ENCODE peak calls at places on chromosomes 2 and 18, in five cellular contexts. Q is cardiac muscle cell, O is HCT116, T is neural progenitor cell, X is esophagus squamous epithelium. A is an unnamed sample. For H3K4me1, H3K27me3 and H3K36me3, the result is how much of the 10 kb centered on the place peaks cover.

GRCh38 chr2:26619649-26620605 is 21.2 kb downstream of the CIB4 start:
- DNase-seq in Q (no peak), O (no peak), T (no peak), X (no peak), A (no peak)

GRCh38 chr2:174444761-174445160 is 42.1 kb downstream of the GPR155 start:
- DNase-seq in Q (no peak), O (no peak), T (peak), X (no peak), A (peak)

GRCh38 chr2:46876741-46877384 is 38.7 kb downstream of the MCFD2 start:
- DNase-seq in Q (peak), O (peak), T (peak), X (no peak), A (peak)

GRCh38 chr2:233480490-233481202 is 85.9 kb downstream of the USP40 start:
- DNase-seq in Q (peak), O (no peak), T (peak), X (no peak), A (peak)

GRCh38 chr2:6580982-6581381 is 284.7 kb downstream of the CMPK2 start:
- DNase-seq in Q (no peak), O (no peak), T (no peak), X (no peak), A (no peak)

GRCh38 chr2:39932198-39932597 is 153.1 kb upstream of the THUMPD2 start:
- DNase-seq in Q (no peak), O (no peak), T (no peak), X (no peak), A (no peak)

GRCh38 chr18:37701967-37702366 is 136.4 kb upstream of the CELF4 start:
- DNase-seq in Q (no peak), O (no peak), T (no peak), X (no peak), A (no peak)

GRCh38 chr2:64862623-64863022 is 126.6 kb upstream of the SLC1A4 start:
- DNase-seq in Q (no peak), O (no peak), T (no peak), X (no peak), A (no peak)

GRCh38 chr18:22385718-22386117 is 32.0 kb downstream of the CTAGE1 start:
- DNase-seq in Q (peak), O (no peak), T (no peak), X (no peak), A (no peak)

GRCh38 chr18:45456076-45457066 is 158.9 kb upstream of the SLC14A2 start:
- DNase-seq in Q (no peak), O (no peak), T (no peak), X (no peak), A (no peak)

GRCh38 chr2:128441341-128442052 is 122.8 kb upstream of the HS6ST1 start:
- DNase-seq in Q (no peak), O (no peak), T (no peak), X (no peak), A (no peak)

GRCh38 chr18:62262050-62262449 is 63.1 kb upstream of the TNFRSF11A start:
- DNase-seq in Q (no peak), O (no peak), T (no peak), X (no peak), A (no peak)

GRCh38 chr2:64854773-64855237 is 134.4 kb upstream of the SLC1A4 start:
- DNase-seq in Q (peak), O (no peak), T (no peak), X (no peak), A (no peak)

GRCh38 chr2:144848404-144848803 is 328.5 kb upstream of the ZEB2 start:
- DNase-seq in Q (no peak), O (no peak), T (no peak), X (no peak), A (no peak)

GRCh38 chr18:5506174-5506573 is 37.6 kb downstream of the EPB41L3 start:
- DNase-seq in Q (no peak), O (no peak), T (no peak), X (no peak), A (no peak)

GRCh38 chr18:56298935-56299334 is 339.5 kb downstream of the TXNL1 start:
- DNase-seq in Q (peak), O (no peak), T (no peak), X (no peak), A (no peak)

GRCh38 chr2:239311132-239312040 is 89.4 kb downstream of the HDAC4 start:
- DNase-seq in Q (no peak), O (no peak), T (no peak), X (no peak), A (peak)

GRCh38 chr2:70305531-70305930 is 3.7 kb upstream of the FAM136A start:
- DNase-seq in Q (no peak), O (no peak), T (no peak), X (no peak), A (no peak)

GRCh38 chr2:143473206-143473605 is 344.0 kb downstream of the ARHGAP15 start:
- DNase-seq in Q (peak), O (no peak), T (no peak), X (no peak), A (peak)

GRCh38 chr2:54983345-54984235 is 66.7 kb downstream of the RTN4 start:
- DNase-seq in Q (peak), O (peak), T (no peak), X (no peak), A (no peak)

GRCh38 chr2:181319291-181319690 is 137.9 kb upstream of the ITGA4 start:
- DNase-seq in Q (no peak), O (no peak), T (no peak), X (no peak), A (no peak)

GRCh38 chr2:164922119-164922518 is 33.2 kb downstream of the SLC38A11 start:
- DNase-seq in Q (no peak), O (no peak), T (no peak), X (no peak), A (no peak)

GRCh38 chr2:73730810-73731209 is 6.3 kb downstream of the TPRKB start:
- DNase-seq in Q (no peak), O (no peak), T (no peak), X (no peak), A (no peak)

GRCh38 chr18:706438-706837 is 6.0 kb downstream of the ENOSF1 start:
- DNase-seq in Q (no peak), O (no peak), T (no peak), X (no peak), A (no peak)

GRCh38 chr18:43367895-43368294 is 90.6 kb upstream of the SYT4 start:
- DNase-seq in Q (no peak), O (no peak), T (no peak), X (no peak), A (no peak)

GRCh38 chr18:74862094-74862493 is 264.4 kb downstream of the ZNF407 start:
- DNase-seq in Q (no peak), O (no peak), T (no peak), X (no peak), A (no peak)

GRCh38 chr2:200625317-200625716 is 39.5 kb downstream of the AOX1 start:
- DNase-seq in Q (peak), O (no peak), T (peak), X (no peak), A (no peak)

GRCh38 chr2:54470241-54470938 is 14.3 kb downstream of the SPTBN1 start:
- DNase-seq in Q (peak), O (no peak), T (no peak), X (no peak), A (peak)

GRCh38 chr18:63779386-63779785 is 4.2 kb downstream of the SERPINB7 start:
- DNase-seq in Q (no peak), O (no peak), T (no peak), X (no peak), A (no peak)

GRCh38 chr2:20212871-20213503 is 11.9 kb downstream of the SDC1 start:
- DNase-seq in Q (no peak), O (no peak), T (no peak), X (no peak), A (no peak)

GRCh38 chr2:142128105-142128504 is 2.7 kb downstream of the LRP1B start:
- DNase-seq in Q (no peak), O (no peak), T (no peak), X (no peak), A (no peak)

GRCh38 chr18:68763082-68763481 is 34.8 kb upstream of the CCDC102B start:
- DNase-seq in Q (peak), O (no peak), T (no peak), X (no peak), A (no peak)

GRCh38 chr2:66875941-66876462 is 441.1 kb downstream of the MEIS1 start:
- DNase-seq in Q (no peak), O (no peak), T (no peak), X (no peak), A (no peak)

GRCh38 chr2:85662899-85663683 is 4.9 kb downstream of the SFTPB start:
- DNase-seq in Q (peak), O (peak), T (no peak), X (no peak), A (no peak)

GRCh38 chr2:174708713-174709112 is 55.6 kb downstream of the CHRNA1 start:
- DNase-seq in Q (no peak), O (no peak), T (no peak), X (no peak), A (no peak)

GRCh38 chr2:65482971-65483370 is 50.6 kb upstream of the SPRED2 start:
- DNase-seq in Q (no peak), O (no peak), T (no peak), X (no peak), A (no peak)

GRCh38 chr2:191847764-191848163 is 876 bp upstream of the CAVIN2 start:
- DNase-seq in Q (no peak), O (no peak), T (no peak), X (no peak), A (peak)

GRCh38 chr2:150610670-150611279 is 123.3 kb upstream of the RND3 start:
- DNase-seq in Q (peak), O (peak), T (peak), X (no peak), A (no peak)

GRCh38 chr2:43081131-43081745 is 145.2 kb downstream of the ZFP36L2 start:
- DNase-seq in Q (no peak), O (no peak), T (no peak), X (no peak), A (no peak)

GRCh38 chr2:43082111-43082877 is 144.1 kb downstream of the ZFP36L2 start:
- DNase-seq in Q (peak), O (no peak), T (no peak), X (no peak), A (peak)

GRCh38 chr2:43083278-43083677 is 143.1 kb downstream of the ZFP36L2 start:
- DNase-seq in Q (no peak), O (no peak), T (no peak), X (no peak), A (no peak)

GRCh38 chr2:43083710-43084698 is 142.4 kb downstream of the ZFP36L2 start:
- DNase-seq in Q (peak), O (no peak), T (peak), X (no peak), A (peak)

GRCh38 chr2:43082878-43083261 is 143.5 kb downstream of the ZFP36L2 start:
- DNase-seq in Q (no peak), O (no peak), T (no peak), X (no peak), A (no peak)
- H3K4me1 ChIP-seq in Q (under half), O (under half), T (under half), X (half or more), A (half or more)

GRCh38 chr2:120448961-120449421 is 103.1 kb downstream of the INHBB start:
- DNase-seq in Q (no peak), O (no peak), T (no peak), X (no peak), A (no peak)
- H3K27me3 ChIP-seq in Q (under half), O (under half), T (half or more), X (under half), A (under half)

DNA sequence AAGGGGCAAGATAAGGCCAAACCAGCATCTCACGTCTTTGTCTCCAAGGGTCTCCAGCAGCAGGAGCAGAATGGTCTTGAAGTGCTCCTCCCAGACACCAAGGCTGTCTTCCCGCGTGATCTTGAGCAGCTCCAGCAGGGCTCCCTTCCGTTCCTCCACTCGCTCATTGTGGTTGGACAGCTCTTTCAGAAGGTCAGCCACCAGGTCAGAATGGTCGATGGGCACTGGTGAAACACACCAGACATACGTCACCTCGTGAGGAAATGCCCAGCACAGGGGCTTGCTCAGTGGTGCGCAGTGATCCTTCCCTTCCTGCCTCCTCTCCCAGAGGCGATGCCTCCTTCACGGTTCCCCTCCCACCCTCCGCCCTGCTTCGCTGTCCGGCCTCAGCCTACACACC is 80.1 kb upstream of the TFCP2L1 start:
- DNase-seq in Q (no peak), O (no peak), T (no peak), X (no peak), A (no peak)
- H3K36me3 ChIP-seq in Q (under half), O (under half), T (under half), X (half or more), A (under half)

DNA sequence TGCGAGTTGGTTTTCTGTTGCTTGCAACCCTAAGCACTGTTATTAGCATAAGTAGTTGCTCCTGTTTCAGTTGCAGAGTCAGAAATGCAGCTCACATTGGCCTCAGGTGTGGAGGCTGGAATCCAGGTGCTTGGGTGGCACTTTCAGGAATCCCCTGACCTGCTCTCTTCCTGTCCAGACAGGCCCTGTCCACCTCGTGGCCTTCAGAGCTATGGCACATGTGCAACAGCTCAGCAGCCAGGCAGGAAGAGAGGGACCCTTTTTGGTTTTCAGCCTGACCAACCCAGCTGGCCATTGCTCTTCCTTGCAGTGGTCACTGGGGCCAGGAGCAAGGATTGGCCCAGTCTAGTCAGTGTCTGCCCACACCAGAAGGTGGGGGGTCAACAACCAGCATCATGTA is 12.7 kb downstream of the ACOXL start:
- DNase-seq in Q (no peak), O (no peak), T (no peak), X (no peak), A (no peak)
- H3K4me1 ChIP-seq in Q (under half), O (under half), T (under half), X (under half), A (under half)

GRCh38 chr2:236178921-236179652 is 10.9 kb upstream of the GBX2 start:
- DNase-seq in Q (no peak), O (no peak), T (peak), X (no peak), A (no peak)

GRCh38 chr2:236177967-236178909 is 10.1 kb upstream of the GBX2 start:
- DNase-seq in Q (peak), O (peak), T (peak), X (no peak), A (no peak)

GRCh38 chr2:236177604-236177966 is 9.4 kb upstream of the GBX2 start:
- DNase-seq in Q (peak), O (peak), T (peak), X (no peak), A (no peak)

GRCh38 chr2:236176417-236176816 is 8.2 kb upstream of the GBX2 start:
- DNase-seq in Q (peak), O (no peak), T (peak), X (no peak), A (no peak)

DNA sequence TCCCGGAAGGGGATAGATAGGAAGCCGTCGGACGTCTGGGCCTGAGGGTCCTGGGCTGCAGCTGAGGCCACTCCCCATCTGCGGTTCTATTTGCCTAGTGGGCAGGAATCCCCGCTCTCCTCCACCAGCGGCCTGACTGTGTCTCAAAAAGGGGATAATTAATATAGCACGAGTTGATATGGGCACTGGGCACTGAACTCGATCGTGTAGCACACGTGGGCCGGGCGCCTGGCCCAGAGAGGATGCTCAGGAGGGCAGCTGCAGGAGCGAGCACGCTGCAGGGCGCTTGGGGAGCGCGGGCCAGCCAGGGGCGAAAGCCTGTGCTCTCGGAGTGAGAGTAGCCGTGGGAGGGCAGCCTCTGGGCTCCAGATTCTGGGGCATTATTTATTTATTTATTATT is 8.8 kb upstream of the GBX2 start:
- DNase-seq in Q (no peak), O (no peak), T (no peak), X (no peak), A (no peak)
- H3K27me3 ChIP-seq in Q (half or more), O (under half), T (half or more), X (under half), A (under half)

A was measured in SJCRH30.